ENCODE peak calls at places on chromosomes 16 and 17, in seven cellular contexts. B, D, G, A, K, I and T are unnamed samples.

GRCh38 chr17:2456475-2456874 is 55.2 kb downstream of the METTL16 start:
- DNase-seq in B (no peak), D (no peak), G (no peak), A (no peak), K (no peak), I (no peak), T (no peak)

GRCh38 chr16:7025616-7026190 is 306.9 kb upstream of the RBFOX1 start:
- DNase-seq in B (no peak), D (peak), G (peak), A (no peak), K (peak), I (peak), T (peak)

GRCh38 chr17:12623220-12623848 is 42.4 kb upstream of the MYOCD start:
- DNase-seq in B (no peak), D (no peak), G (no peak), A (no peak), K (no peak), I (no peak), T (no peak)

GRCh38 chr16:22225060-22225459 is 19.0 kb downstream of the EEF2K start:
- DNase-seq in B (no peak), D (no peak), G (no peak), A (no peak), K (no peak), I (no peak), T (no peak)

GRCh38 chr17:12637015-12637414 is 28.7 kb upstream of the MYOCD start:
- DNase-seq in B (no peak), D (no peak), G (no peak), A (peak), K (no peak), I (no peak), T (no peak)

GRCh38 chr16:62167551-62167950 is 131.3 kb upstream of the CDH8 start:
- DNase-seq in B (no peak), D (no peak), G (no peak), A (no peak), K (no peak), I (no peak), T (no peak)

GRCh38 chr16:29900102-29900887 is at the start of gene ASPHD1:
- DNase-seq in B (no peak), D (peak), G (no peak), A (peak), K (peak), I (peak), T (peak)

GRCh38 chr17:69012895-69013805 is 47.6 kb downstream of the ABCA9 start:
- DNase-seq in B (no peak), D (no peak), G (no peak), A (peak), K (no peak), I (no peak), T (no peak)

GRCh38 chr16:17305694-17306093 is 165.1 kb downstream of the XYLT1 start:
- DNase-seq in B (no peak), D (no peak), G (no peak), A (no peak), K (no peak), I (no peak), T (no peak)

GRCh38 chr16:17306745-17307144 is 164.0 kb downstream of the XYLT1 start:
- DNase-seq in B (no peak), D (no peak), G (no peak), A (no peak), K (no peak), I (no peak), T (no peak)

GRCh38 chr16:17303101-17303500 is 167.7 kb downstream of the XYLT1 start:
- DNase-seq in B (no peak), D (no peak), G (peak), A (no peak), K (no peak), I (no peak), T (no peak)

GRCh38 chr16:17304124-17304813 is 166.5 kb downstream of the XYLT1 start:
- DNase-seq in B (no peak), D (no peak), G (no peak), A (no peak), K (peak), I (no peak), T (no peak)

GRCh38 chr16:17304814-17305169 is 166.0 kb downstream of the XYLT1 start:
- DNase-seq in B (no peak), D (no peak), G (no peak), A (no peak), K (no peak), I (no peak), T (no peak)
- TF ChIP-seq CTCF in B (no peak), D (no peak), G (no peak), A (no peak), K (no peak), I (no peak), T (no peak)

GRCh38 chr16:85607331-85607765 is 5.8 kb upstream of the GSE1 start:
- DNase-seq in B (no peak), D (no peak), G (peak), A (peak), K (no peak), I (no peak), T (peak)

GRCh38 chr16:85607796-85608514 is 5.2 kb upstream of the GSE1 start:
- DNase-seq in B (no peak), D (no peak), G (no peak), A (no peak), K (no peak), I (no peak), T (no peak)

GRCh38 chr16:85606920-85607319 is 6.2 kb upstream of the GSE1 start:
- DNase-seq in B (no peak), D (no peak), G (no peak), A (no peak), K (no peak), I (no peak), T (no peak)

GRCh38 chr16:85605051-85605911 is 7.8 kb upstream of the GSE1 start:
- DNase-seq in B (no peak), D (no peak), G (no peak), A (no peak), K (no peak), I (no peak), T (no peak)

DNA sequence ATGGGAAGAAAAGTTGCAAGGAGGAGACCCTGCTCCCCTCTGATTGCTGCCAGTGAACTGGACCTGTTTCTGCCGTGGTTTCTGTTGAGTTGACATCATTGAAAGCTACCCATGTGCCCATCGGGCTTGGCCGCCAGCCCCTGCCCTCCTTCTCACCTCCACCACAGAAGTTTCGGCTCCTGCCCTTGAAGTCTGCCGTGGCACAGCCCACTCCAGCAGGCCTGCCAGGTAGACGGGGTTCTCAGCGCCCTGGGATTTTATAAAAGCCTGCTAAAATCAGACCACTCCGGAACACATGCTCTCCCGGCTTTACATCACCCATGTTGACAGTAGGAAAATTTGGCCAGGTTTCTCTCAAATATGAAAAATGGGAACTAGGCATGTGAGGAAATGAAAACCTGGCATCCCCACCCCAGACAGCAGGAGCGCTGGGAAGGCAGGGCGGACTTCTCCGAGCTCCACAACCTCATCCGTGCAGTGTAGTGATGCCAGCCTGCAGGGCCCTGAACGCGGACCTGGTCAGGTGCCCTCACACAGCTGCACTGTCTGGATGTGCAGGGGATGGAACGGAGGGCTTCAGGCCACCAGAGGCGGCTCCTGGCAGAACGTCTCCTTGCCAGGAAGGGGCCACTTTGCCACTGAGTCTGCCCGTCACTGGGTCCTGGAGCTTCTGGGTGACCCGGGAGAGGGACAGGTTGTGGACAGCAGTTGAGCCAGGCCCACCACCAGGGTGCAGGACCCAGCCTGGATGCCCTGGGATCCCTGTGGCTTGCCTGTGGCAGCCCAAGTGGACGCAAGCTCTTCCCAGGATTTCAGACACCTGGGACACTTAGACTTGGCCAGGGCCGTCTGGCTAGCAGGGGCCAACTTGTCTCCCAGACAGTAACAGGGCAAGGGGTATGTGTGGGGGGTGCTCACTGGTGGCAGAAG is 6.9 kb upstream of the GSE1 start:
- DNase-seq in B (no peak), D (no peak), G (no peak), A (no peak), K (no peak), I (no peak), T (no peak)
- TF ChIP-seq CTCF in B (no peak), D (no peak), G (no peak), A (no peak), K (no peak), I (no peak), T (no peak)

GRCh38 chr17:80986816-80987480 is 4.7 kb upstream of the CHMP6 start:
- DNase-seq in B (no peak), D (no peak), G (peak), A (no peak), K (no peak), I (peak), T (no peak)

GRCh38 chr17:80986046-80986445 is 5.6 kb upstream of the CHMP6 start:
- DNase-seq in B (no peak), D (no peak), G (peak), A (no peak), K (no peak), I (no peak), T (no peak)

GRCh38 chr17:80982426-80982974 is 9.1 kb upstream of the CHMP6 start:
- DNase-seq in B (no peak), D (no peak), G (peak), A (no peak), K (no peak), I (no peak), T (no peak)

GRCh38 chr17:80983545-80983944 is 8.1 kb upstream of the CHMP6 start:
- DNase-seq in B (no peak), D (no peak), G (peak), A (no peak), K (no peak), I (peak), T (no peak)

GRCh38 chr17:80984749-80985148 is 6.9 kb upstream of the CHMP6 start:
- DNase-seq in B (no peak), D (no peak), G (peak), A (peak), K (peak), I (peak), T (no peak)
- TF ChIP-seq CTCF in B (no peak), D (no peak), G (no peak), A (peak), K (no peak), I (no peak), T (no peak)

GRCh38 chr17:34638526-34639260 is 59.3 kb downstream of the TMEM132E start:
- DNase-seq in B (no peak), D (no peak), G (no peak), A (no peak), K (no peak), I (no peak), T (no peak)
- TF ChIP-seq CTCF in B (no peak), D (peak), G (no peak), A (no peak), K (peak), I (no peak), T (peak)

DNA sequence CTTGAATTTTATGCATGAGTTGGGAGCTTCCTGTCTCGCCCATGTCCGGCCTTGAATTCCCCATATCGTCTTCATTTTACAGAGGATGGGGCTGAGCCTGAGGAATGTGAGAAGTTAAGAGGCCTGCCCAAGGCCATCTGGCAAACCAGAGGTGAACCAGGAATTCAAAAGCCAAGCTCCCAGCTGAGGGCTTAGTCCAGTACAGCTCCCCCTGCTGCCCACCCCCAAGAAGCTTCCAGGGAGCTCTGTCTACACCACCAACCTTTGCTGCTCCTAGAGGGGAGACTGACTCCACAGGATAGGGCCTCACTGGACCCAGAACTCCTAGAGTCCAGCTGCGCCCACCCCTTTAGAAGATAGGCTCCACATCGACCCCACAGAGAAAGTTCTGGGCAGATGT is 20.7 kb upstream of the C16orf78 start:
- DNase-seq in B (no peak), D (no peak), G (no peak), A (peak), K (no peak), I (no peak), T (peak)
- TF ChIP-seq CTCF in B (no peak), D (peak), G (no peak), A (peak), K (no peak), I (no peak), T (peak)

DNA sequence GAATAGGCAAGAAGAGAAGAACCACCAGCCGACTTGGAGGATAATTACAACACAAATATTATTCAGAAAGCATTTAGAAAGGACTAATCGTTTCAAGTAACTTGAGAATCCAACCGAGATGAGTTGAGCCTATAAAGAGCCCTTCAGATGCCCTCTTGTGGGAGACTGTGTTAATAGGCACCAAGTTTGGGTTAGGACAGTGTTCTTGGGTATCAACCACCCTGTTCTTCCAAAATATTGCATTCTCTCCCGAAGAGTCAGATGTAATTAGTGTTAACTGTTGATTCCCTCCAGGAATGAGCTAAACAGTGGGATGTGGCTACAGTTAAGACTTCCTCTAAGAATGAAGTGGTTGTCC is 87.8 kb upstream of the NOL11 start:
- DNase-seq in B (no peak), D (no peak), G (no peak), A (peak), K (no peak), I (no peak), T (no peak)
- TF ChIP-seq CTCF in B (peak), D (no peak), G (no peak), A (peak), K (peak), I (peak), T (peak)

GRCh38 chr17:28857848-28858360 is 3.1 kb downstream of the ERAL1 start:
- DNase-seq in B (no peak), D (no peak), G (no peak), A (no peak), K (no peak), I (no peak), T (no peak)

GRCh38 chr17:28849281-28849680 is 5.5 kb upstream of the ERAL1 start:
- DNase-seq in B (no peak), D (no peak), G (no peak), A (no peak), K (no peak), I (no peak), T (no peak)

GRCh38 chr17:28860363-28860808 is 5.6 kb downstream of the ERAL1 start:
- DNase-seq in B (no peak), D (no peak), G (no peak), A (no peak), K (no peak), I (no peak), T (no peak)

GRCh38 chr17:28853295-28853694 is 1.5 kb upstream of the ERAL1 start:
- DNase-seq in B (no peak), D (no peak), G (no peak), A (no peak), K (no peak), I (no peak), T (no peak)

GRCh38 chr17:28854457-28855382 is at the start of gene ERAL1:
- DNase-seq in B (no peak), D (peak), G (peak), A (peak), K (peak), I (peak), T (peak)
- TF ChIP-seq CTCF in B (no peak), D (peak), G (no peak), A (no peak), K (no peak), I (no peak), T (no peak)

GRCh38 chr16:8892101-8892575 is 10.0 kb downstream of the LITAFD start:
- DNase-seq in B (no peak), D (no peak), G (peak), A (no peak), K (no peak), I (peak), T (no peak)
- TF ChIP-seq CTCF in B (no peak), D (no peak), G (no peak), A (no peak), K (no peak), I (no peak), T (no peak)

DNA sequence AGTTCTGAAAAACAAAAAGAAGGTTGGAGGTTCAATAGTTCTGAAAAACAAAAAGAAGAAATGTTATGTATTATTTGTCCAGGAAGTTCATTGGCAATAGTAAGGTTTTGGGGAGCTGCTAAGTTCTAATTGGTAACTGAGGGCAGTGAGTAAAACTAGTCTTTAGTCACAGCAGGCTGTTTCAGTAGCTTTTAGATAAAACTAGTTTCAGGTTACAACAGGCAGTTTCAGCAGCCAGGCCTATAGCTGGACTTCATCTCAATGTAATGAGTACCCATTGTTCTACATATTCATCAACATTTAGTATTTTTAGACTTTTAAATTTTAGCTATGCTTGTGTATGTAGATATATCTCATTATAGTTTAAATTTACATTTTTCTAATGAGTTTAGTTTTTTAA is 639.3 kb downstream of the TOX3 start:
- DNase-seq in B (no peak), D (no peak), G (no peak), A (no peak), K (no peak), I (no peak), T (no peak)
- TF ChIP-seq CTCF in B (no peak), D (no peak), G (no peak), A (no peak), K (no peak), I (no peak), T (no peak)